ENCODE peak calls at places on chromosomes 2 and 18, in five cellular contexts. U is astrocyte of the spinal cord, P is progenitor cell of endocrine pancreas, M is sigmoid colon, D is type B pancreatic cell. C is an unnamed sample.

GRCh38 chr2:9275399-9275798 is 68.8 kb downstream of the ASAP2 start:
- DNase-seq in D (no peak), U (no peak), M (no peak), P (no peak), C (no peak)

GRCh38 chr2:218169757-218170546 is 3.2 kb upstream of the CXCR1 start:
- DNase-seq in M (no peak), D (no peak), P (no peak), U (no peak), C (no peak)

GRCh38 chr2:196112408-196113039 is 43.9 kb upstream of the DNAH7 start:
- DNase-seq in M (no peak), U (peak), D (no peak), P (no peak), C (no peak)

GRCh38 chr18:54086046-54086802 is 138.2 kb downstream of the MBD2 start:
- DNase-seq in U (no peak), D (no peak), P (no peak), M (no peak), C (peak)

GRCh38 chr2:95393901-95394300 is 8.6 kb upstream of the FAHD2A start:
- DNase-seq in D (no peak), U (no peak), P (no peak), M (no peak), C (no peak)

GRCh38 chr2:8729939-8730338 is 48.1 kb downstream of the ID2 start:
- DNase-seq in D (no peak), P (no peak), M (no peak), U (peak), C (no peak)

GRCh38 chr18:31446854-31447253 is 687 bp upstream of the DSG3 start:
- DNase-seq in M (no peak), U (no peak), D (no peak), P (no peak), C (no peak)

GRCh38 chr2:9178905-9179571 is 27.6 kb upstream of the ASAP2 start:
- DNase-seq in U (peak), M (peak), P (no peak), D (no peak), C (no peak)

GRCh38 chr2:170965446-170966225 is 36.6 kb downstream of the GORASP2 start:
- DNase-seq in M (no peak), D (no peak), P (no peak), U (peak), C (no peak)

GRCh38 chr2:97660775-97661417 is 2.9 kb downstream of the ACTR1B start:
- DNase-seq in U (peak), M (no peak), D (no peak), P (no peak), C (no peak)

GRCh38 chr2:177396630-177397460 is 4.3 kb downstream of the AGPS start:
- DNase-seq in U (peak), M (no peak), P (no peak), D (no peak), C (no peak)

GRCh38 chr2:207472343-207473202 is 57.2 kb upstream of the CREB1 start:
- DNase-seq in P (no peak), U (no peak), D (no peak), M (no peak), C (no peak)

GRCh38 chr2:236644502-236644911 is 74.9 kb downstream of the ACKR3 start:
- DNase-seq in U (no peak), P (no peak), M (peak), D (peak), C (peak)

GRCh38 chr2:655626-656025 is 21.6 kb downstream of the TMEM18 start:
- DNase-seq in U (no peak), M (no peak), P (peak), D (peak), C (no peak)

GRCh38 chr18:79139206-79139605 is 70.0 kb downstream of the ATP9B start:
- DNase-seq in M (no peak), D (no peak), P (no peak), U (no peak), C (peak)

GRCh38 chr18:23038712-23039111 is 96.6 kb upstream of the CABLES1 start:
- DNase-seq in D (no peak), P (no peak), U (peak), M (no peak), C (no peak)

GRCh38 chr2:186274936-186275575 is 211.0 kb upstream of the ZC3H15 start:
- DNase-seq in P (no peak), M (no peak), U (peak), D (no peak), C (no peak)

DNA sequence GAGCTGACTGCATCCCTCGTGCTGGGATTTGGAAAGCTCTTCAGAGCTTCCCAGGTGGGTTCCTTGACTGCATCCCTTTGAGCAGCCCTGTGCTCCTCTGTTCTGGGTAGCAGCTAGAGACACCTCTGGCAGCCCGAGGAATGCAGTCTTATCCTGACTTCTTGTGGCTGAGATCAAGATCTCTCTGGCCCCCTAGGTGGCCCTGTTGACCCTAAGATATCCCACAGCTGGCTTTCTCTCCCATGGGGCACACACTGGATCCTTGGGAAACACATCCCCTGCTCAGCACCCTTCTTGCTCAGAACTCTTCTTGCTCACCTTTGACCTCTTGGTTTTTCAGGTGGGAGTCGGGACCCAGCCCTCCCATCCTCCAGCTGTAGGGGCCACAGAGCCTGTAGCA is 237.2 kb downstream of the TSN start:
- DNase-seq in D (no peak), U (no peak), M (no peak), P (no peak), C (no peak)
- TF ChIP-seq CTCF in D (no peak), U (no peak), M (no peak), P (no peak), C (no peak)

GRCh38 chr2:166106431-166107015 is 21.3 kb downstream of the SCN1A start:
- DNase-seq in U (peak), M (no peak), D (no peak), P (no peak), C (no peak)
- TF ChIP-seq CTCF in U (peak), M (no peak), D (peak), P (peak), C (no peak)

DNA sequence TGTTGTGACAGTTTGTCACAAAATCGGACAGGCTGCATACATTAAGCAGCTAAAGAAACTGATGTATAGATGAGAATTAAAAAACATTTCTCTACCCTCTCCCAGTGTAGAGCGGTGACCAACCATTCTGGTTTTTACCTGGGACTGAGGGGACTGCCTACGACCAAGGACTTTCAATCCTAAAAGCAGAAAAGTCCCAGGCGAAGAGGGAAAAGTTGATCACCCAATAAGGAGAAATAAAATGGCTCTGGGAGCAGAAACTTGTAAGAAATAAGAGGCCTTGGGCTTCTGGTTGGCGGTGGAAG is 30.9 kb upstream of the YPEL5 start:
- DNase-seq in M (no peak), U (no peak), P (no peak), D (no peak), C (no peak)
- TF ChIP-seq CTCF in M (no peak), U (no peak), P (no peak), D (peak), C (peak)

GRCh38 chr2:45894211-45894610 is 242.7 kb downstream of the PRKCE start:
- DNase-seq in U (no peak), P (no peak), M (no peak), D (no peak), C (no peak)

GRCh38 chr2:45897836-45898235 is 246.4 kb downstream of the PRKCE start:
- DNase-seq in D (no peak), M (no peak), U (no peak), P (no peak), C (no peak)

GRCh38 chr2:45892757-45893156 is 241.3 kb downstream of the PRKCE start:
- DNase-seq in P (no peak), M (no peak), U (peak), D (no peak), C (no peak)

GRCh38 chr2:45896281-45896680 is 244.8 kb downstream of the PRKCE start:
- DNase-seq in D (no peak), M (no peak), P (no peak), U (no peak), C (no peak)

GRCh38 chr2:45895477-45895876 is 244.0 kb downstream of the PRKCE start:
- DNase-seq in M (no peak), P (no peak), U (peak), D (no peak), C (no peak)
- TF ChIP-seq CTCF in M (no peak), P (no peak), U (no peak), D (no peak), C (no peak)

DNA sequence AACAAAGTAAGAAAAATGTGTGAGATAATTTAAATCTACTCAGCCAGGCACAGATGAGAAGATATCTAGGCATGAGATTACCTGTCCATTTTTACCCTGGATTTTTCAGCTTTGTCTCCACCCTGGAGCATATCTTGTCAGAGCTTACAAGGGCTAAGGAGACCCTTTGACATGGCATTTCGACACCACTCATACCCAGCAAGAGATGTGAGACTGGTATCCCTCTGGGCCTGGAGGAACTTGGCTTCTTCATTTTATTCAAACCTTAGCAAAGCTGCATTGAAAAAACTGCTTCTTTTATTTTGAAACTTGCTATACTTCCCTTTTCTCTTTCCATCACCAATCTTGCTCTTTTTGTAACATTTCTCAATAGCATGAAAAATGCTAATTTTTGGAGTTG is 194.9 kb upstream of the HNMT start:
- DNase-seq in M (no peak), U (no peak), D (no peak), P (no peak), C (no peak)
- TF ChIP-seq CTCF in M (no peak), U (no peak), D (no peak), P (no peak), C (no peak)

DNA sequence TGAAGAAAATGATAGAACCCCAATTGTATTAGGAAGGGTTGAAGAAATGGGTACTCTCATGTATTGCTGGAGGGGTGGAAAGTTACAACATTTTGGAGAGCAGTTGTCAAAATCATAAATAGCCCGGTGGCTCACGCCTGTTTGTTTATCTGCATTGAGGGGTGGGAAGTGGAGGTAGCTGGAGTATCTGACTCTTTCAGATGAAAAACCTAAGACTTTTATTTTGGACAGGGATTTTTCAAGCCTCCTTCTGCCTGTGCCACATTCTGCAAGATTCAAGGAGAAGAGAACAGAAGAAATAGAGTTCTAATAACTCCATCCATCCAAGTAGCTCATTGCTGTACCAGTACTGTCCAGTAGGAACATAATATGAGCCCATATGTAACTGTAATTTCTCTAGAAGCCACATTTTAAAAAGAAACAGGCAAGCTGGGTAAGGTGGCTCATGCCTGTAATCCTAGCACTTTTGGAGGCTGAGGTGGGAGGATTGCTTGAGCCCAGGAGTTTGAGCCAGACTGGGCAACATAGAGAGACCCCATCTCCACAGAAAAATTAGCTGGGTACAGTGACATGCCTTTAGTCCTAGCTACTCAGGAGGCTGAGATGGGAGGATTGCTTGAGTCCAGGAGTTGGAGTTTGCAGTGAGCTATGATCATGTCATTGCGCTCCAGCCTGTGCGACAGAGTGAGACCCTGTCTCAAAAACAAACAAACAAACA is 35.5 kb upstream of the NT5DC4 start:
- DNase-seq in M (no peak), U (no peak), P (no peak), D (no peak), C (no peak)
- TF ChIP-seq CTCF in M (no peak), U (peak), P (peak), D (peak), C (no peak)

DNA sequence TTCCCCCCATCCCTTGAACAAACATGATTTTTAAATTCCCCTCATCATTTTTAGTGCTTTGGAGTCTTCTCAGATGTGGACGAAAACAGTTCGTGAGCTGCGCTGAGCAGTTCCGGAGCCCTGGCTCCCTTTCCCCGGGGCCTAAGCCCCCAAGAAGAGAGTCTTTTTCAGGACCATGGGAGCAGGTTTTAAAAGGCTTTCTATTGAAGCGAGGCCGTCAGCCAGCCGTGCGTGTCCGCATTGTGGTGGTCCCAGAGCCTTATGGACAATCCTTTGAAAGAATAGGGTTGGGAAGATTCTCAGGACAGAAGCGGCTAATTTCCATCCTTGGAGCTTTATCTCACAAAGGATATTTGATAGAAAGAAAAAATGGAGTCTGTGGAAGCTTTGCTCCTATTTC is 290.7 kb downstream of the SOX11 start:
- DNase-seq in M (no peak), D (no peak), U (no peak), P (no peak), C (no peak)
- TF ChIP-seq CTCF in M (no peak), D (no peak), U (no peak), P (no peak), C (no peak)

DNA sequence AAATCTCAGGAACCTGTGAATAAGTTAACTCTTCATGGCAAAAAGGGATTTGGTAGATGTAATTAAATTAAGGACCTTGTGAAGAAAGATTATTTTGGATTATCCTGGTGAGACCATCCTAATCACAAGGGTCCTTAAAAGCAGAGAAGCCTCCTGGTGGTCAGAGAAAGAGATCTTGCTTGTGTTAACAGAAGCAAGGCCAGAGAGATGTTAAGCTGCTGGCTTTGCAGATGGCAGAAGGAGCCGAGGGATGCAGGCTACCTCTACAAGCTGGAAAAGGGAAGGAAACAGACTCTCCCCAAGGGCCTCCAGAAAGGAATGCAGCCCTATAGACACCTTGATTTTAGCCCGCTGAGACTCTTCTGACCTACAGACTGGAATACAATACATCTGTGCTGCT is 197.0 kb downstream of the STK39 start:
- DNase-seq in P (no peak), M (no peak), D (no peak), U (no peak), C (no peak)
- TF ChIP-seq CTCF in P (no peak), M (no peak), D (peak), U (no peak), C (no peak)

GRCh38 chr2:211089127-211089526 is 532.7 kb downstream of the CPS1 start:
- DNase-seq in M (no peak), U (no peak), D (no peak), P (no peak), C (no peak)

DNA sequence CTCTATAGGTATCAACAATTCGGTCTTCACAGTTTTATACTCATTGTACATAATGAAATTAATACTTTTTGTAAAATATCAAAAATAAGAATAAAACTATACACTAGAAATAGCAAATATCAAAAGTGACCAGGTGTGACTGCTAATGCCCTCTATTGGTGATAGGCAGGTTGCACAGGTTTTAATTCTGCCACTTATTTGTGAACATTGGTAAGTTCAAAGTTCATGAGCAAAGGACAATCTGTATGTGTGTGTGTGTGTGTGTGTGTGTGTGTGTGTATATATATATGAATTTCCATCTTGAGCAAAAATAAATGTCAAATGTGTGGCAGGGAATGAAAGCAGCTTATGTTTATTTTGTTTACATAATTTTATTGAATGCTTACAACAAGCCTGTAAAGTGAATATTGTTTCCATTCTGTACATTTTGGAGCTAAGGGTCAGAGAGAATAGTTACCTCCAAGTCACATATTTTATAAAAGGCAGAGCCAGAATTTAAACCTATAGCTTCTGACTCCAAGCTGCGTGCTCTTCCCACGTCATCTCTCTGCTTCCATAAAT is 537.4 kb downstream of the CPS1 start:
- DNase-seq in U (no peak), D (no peak), P (no peak), M (no peak), C (no peak)
- TF ChIP-seq CTCF in U (peak), D (peak), P (peak), M (no peak), C (no peak)

DNA sequence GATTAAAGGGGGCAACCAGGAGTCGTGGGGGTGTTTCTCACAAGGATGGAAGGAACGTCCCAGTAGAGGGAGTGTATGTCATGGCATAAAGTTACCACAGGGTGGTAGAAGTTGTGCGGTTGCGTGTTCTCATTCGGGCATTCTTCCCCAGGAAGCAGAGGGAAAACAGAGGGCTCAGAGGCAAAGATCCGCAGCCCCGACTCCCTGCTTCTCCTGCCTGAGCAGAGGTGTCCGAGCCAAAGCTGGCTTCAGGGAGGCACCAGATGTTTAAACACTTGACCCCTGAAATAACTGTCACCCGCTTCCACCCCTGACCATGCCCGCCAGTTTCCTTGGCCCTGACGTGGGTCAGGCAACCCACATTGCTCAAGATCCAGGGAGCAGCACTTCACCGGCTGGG is 83.7 kb downstream of the EN1 start:
- DNase-seq in U (peak), D (no peak), M (no peak), P (no peak), C (no peak)
- TF ChIP-seq CTCF in U (peak), D (peak), M (no peak), P (peak), C (no peak)